ENCODE peak calls at places on chromosomes 11 and 22, in five cellular contexts. E is neural progenitor cell; O is CD8-positive, alpha-beta memory T cell; A is PC-9; J is heart left ventricle. S is an unnamed sample. For H3K36me3 and H3K4me1, the result is how much of the 10 kb centered on the place peaks cover.

GRCh38 chr22:20641919-20642579 is 131.9 kb upstream of the SERPIND1 start:
- DNase-seq in E (no peak), J (no peak), A (no peak), O (no peak), S (no peak)

GRCh38 chr11:33633251-33634003 is 67.2 kb downstream of the C11orf91 start:
- DNase-seq in J (no peak), O (no peak), E (no peak), A (peak), S (no peak)

GRCh38 chr11:129374993-129375721 is 491 bp upstream of the BARX2 start:
- DNase-seq in E (no peak), A (peak), O (no peak), J (no peak), S (peak)

GRCh38 chr22:27115816-27116256 is 458.4 kb downstream of the MIAT start:
- DNase-seq in A (peak), E (no peak), O (no peak), J (no peak), S (peak)

GRCh38 chr11:35151896-35152295 is 12.9 kb downstream of the CD44 start:
- DNase-seq in E (peak), A (no peak), O (no peak), J (no peak), S (no peak)

GRCh38 chr11:22690891-22691290 is 24.5 kb downstream of the GAS2 start:
- DNase-seq in O (no peak), J (no peak), A (no peak), E (no peak), S (no peak)

GRCh38 chr11:1060885-1061616 is 13.6 kb upstream of the MUC2 start:
- DNase-seq in A (peak), O (no peak), E (no peak), J (peak), S (peak)

GRCh38 chr11:84022221-84022620 is 736.1 kb upstream of the CCDC90B start:
- DNase-seq in J (no peak), O (no peak), A (no peak), E (peak), S (no peak)

GRCh38 chr11:119807841-119808240 is 78.8 kb upstream of the NECTIN1 start:
- DNase-seq in E (no peak), O (no peak), J (no peak), A (no peak), S (no peak)

GRCh38 chr22:36725366-36726006 is 21.9 kb upstream of the CACNG2 start:
- DNase-seq in E (peak), J (no peak), O (no peak), A (no peak), S (no peak)

GRCh38 chr11:128453444-128454336 is 133.7 kb downstream of the ETS1 start:
- DNase-seq in A (no peak), O (no peak), J (peak), E (no peak), S (no peak)

GRCh38 chr11:1777737-1778136 is 14.0 kb upstream of the CTSD start:
- DNase-seq in A (no peak), E (no peak), O (no peak), J (no peak), S (no peak)

GRCh38 chr22:38238519-38239051 is 34.2 kb downstream of the TMEM184B start:
- DNase-seq in E (no peak), A (peak), O (no peak), J (peak), S (no peak)

GRCh38 chr11:3338569-3339565 is 40.1 kb downstream of the ZNF195 start:
- DNase-seq in J (no peak), E (no peak), O (no peak), A (no peak), S (no peak)

GRCh38 chr11:1559103-1559951 is 12.7 kb downstream of the DUSP8 start:
- DNase-seq in J (peak), A (peak), O (no peak), E (peak), S (peak)

GRCh38 chr22:42932857-42933782 is 76.0 kb upstream of the ARFGAP3 start:
- DNase-seq in O (no peak), A (no peak), J (peak), E (no peak), S (no peak)

GRCh38 chr11:63508009-63508408 is 2.1 kb downstream of the LGALS12 start:
- DNase-seq in J (peak), O (no peak), E (peak), A (peak), S (peak)

GRCh38 chr11:71914127-71914526 is 14.3 kb downstream of the XNDC1N start:
- DNase-seq in O (no peak), E (no peak), A (no peak), J (no peak), S (no peak)

GRCh38 chr22:37186228-37186996 is 1.6 kb downstream of the C1QTNF6 start:
- DNase-seq in E (peak), J (peak), O (peak), A (peak), S (peak)

GRCh38 chr11:80096736-80097135 is 655.9 kb upstream of the TENM4 start:
- DNase-seq in O (no peak), A (no peak), E (no peak), J (no peak), S (no peak)

GRCh38 chr11:72588656-72589410 is 85.4 kb downstream of the PDE2A start:
- DNase-seq in J (peak), A (no peak), E (no peak), O (no peak), S (no peak)

GRCh38 chr11:113001709-113002108 is 40.5 kb downstream of the NCAM1 start:
- DNase-seq in J (no peak), A (no peak), O (no peak), E (no peak), S (no peak)

GRCh38 chr11:74460481-74461154 is 6.7 kb downstream of the KCNE3 start:
- DNase-seq in A (peak), J (no peak), O (no peak), E (no peak), S (no peak)

GRCh38 chr22:44202261-44202789 is 21.6 kb downstream of the PARVG start:
- DNase-seq in E (no peak), O (no peak), A (no peak), J (no peak), S (no peak)

GRCh38 chr22:44166448-44166847 is 14.3 kb upstream of the PARVG start:
- DNase-seq in O (no peak), J (no peak), E (no peak), A (no peak), S (no peak)

GRCh38 chr11:61709110-61709509 is 28.9 kb downstream of the DAGLA start:
- DNase-seq in J (no peak), O (no peak), E (no peak), A (no peak), S (no peak)

GRCh38 chr11:75525433-75526191 is at the start of gene GDPD5:
- DNase-seq in A (peak), E (peak), O (peak), J (peak), S (peak)

GRCh38 chr11:73197348-73197747 is 20.7 kb upstream of the P2RY2 start:
- DNase-seq in J (no peak), E (no peak), O (no peak), A (peak), S (peak)

GRCh38 chr11:326842-327580 is 6.4 kb upstream of the IFITM3 start:
- DNase-seq in A (no peak), O (peak), E (no peak), J (peak), S (peak)

GRCh38 chr11:76790251-76790650 is 7.1 kb downstream of the TSKU start:
- DNase-seq in A (no peak), O (no peak), J (peak), E (no peak), S (no peak)

GRCh38 chr22:37484115-37485005 is 1.8 kb downstream of the MFNG start:
- DNase-seq in E (peak), O (peak), J (peak), A (no peak), S (peak)

GRCh38 chr11:126507646-126508045 is 152.2 kb downstream of the ST3GAL4 start:
- DNase-seq in E (no peak), O (no peak), J (no peak), A (no peak), S (no peak)

GRCh38 chr11:132844956-132845355 is 687.3 kb downstream of the OPCML start:
- DNase-seq in A (no peak), O (no peak), J (no peak), E (no peak), S (no peak)

GRCh38 chr11:13262096-13262495 is 15.5 kb upstream of the BMAL1 start:
- DNase-seq in A (no peak), J (no peak), O (no peak), E (no peak), S (no peak)

GRCh38 chr11:43582837-43583462 is 97.6 kb upstream of the HSD17B12 start:
- DNase-seq in A (no peak), J (no peak), O (no peak), E (peak), S (no peak)

GRCh38 chr11:116730568-116730967 is 42.2 kb downstream of the BUD13 start:
- DNase-seq in E (no peak), J (no peak), O (no peak), A (no peak), S (no peak)

GRCh38 chr11:66262191-66262590 is 6.2 kb upstream of the RAB1B start:
- DNase-seq in A (no peak), J (no peak), O (no peak), E (no peak), S (no peak)
- H3K36me3 ChIP-seq in A (under half), J (under half), O (under half), E (under half), S (under half)

DNA sequence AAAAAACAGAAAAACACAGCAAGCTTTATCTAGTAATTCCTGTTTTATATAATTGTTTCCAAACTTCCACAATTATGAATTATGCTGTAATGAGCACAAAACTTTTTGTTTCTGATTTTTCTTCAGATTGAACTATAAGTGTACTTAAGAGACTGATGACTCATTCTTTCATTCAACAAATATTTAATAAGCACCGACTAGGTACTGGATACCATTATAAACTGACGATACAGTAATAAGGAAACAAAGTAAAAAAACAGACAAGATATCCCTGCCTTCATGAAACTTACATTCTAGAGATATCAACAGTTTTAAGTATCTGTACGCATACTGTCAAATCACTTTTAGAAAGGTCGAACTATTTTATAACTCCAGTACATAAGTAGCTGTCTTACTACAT is 78.6 kb downstream of the ME3 start:
- DNase-seq in J (no peak), A (peak), E (no peak), O (no peak), S (no peak)
- H3K4me1 ChIP-seq in J (under half), A (half or more), E (half or more), O (under half), S (under half)

GRCh38 chr22:24059121-24059520 is 48.0 kb downstream of the CABIN1 start:
- DNase-seq in E (no peak), O (no peak), A (no peak), J (no peak), S (no peak)

GRCh38 chr22:24053481-24054226 is 42.5 kb downstream of the CABIN1 start:
- DNase-seq in A (no peak), J (no peak), O (no peak), E (no peak), S (no peak)

GRCh38 chr22:24051568-24051967 is 40.5 kb downstream of the CABIN1 start:
- DNase-seq in A (no peak), J (peak), O (no peak), E (no peak), S (no peak)

GRCh38 chr22:24054356-24054755 is 43.3 kb downstream of the CABIN1 start:
- DNase-seq in O (no peak), J (no peak), E (no peak), A (no peak), S (no peak)

DNA sequence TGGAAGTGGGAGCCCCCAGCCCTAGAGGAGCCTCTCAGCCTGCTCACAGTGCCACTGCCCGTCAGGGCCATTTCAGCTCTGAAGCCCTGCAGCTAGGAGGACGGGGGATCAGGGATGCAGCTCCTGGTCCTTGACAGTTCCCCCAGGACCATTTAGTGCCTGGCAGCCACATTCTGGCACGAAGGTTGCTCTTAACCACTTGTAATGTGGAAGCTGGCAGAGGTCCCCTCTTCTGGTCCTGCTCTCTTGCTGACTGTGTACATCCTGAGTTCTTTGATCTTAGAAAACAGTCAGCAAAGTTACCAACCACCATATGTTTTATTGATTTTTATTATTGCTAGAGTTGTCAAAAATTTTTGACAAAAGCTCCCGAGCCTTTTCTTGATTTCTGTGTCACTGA is 44.2 kb downstream of the CABIN1 start:
- DNase-seq in O (no peak), A (no peak), E (no peak), J (no peak), S (no peak)
- H3K36me3 ChIP-seq in O (under half), A (under half), E (under half), J (half or more), S (under half)

GRCh38 chr22:23223566-23224317 is 43.4 kb downstream of the BCR start:
- DNase-seq in O (no peak), E (no peak), J (peak), A (no peak), S (peak)
- H3K4me1 ChIP-seq in O (half or more), E (under half), J (half or more), A (half or more), S (half or more)

DNA sequence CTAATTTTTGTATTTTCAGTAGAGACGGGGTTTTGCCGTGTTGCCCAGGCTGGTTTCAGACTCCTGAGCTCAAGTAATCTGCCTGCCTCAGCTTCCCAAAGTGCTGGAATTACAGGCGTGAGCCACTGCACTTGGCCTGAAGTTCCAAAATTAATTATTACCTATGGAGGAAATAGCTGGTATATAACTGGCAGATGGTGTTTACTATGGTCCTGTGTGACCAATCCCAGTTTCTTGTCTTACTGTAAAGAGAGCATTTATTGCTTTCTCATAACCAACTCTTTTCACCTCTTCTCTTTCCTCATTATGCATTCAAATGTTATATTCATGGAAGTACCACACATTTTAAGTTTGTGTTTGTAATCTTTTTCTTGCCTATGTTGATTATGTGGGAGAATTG is 24.2 kb upstream of the ACAT1 start:
- DNase-seq in O (no peak), A (no peak), E (no peak), J (no peak), S (no peak)
- H3K36me3 ChIP-seq in O (under half), A (under half), E (under half), J (half or more), S (under half)

GRCh38 chr11:17692931-17693330 is 26.4 kb upstream of the MYOD1 start:
- DNase-seq in E (no peak), O (no peak), J (no peak), A (no peak), S (no peak)
- H3K4me1 ChIP-seq in E (under half), O (under half), J (under half), A (under half), S (under half)

GRCh38 chr22:46887978-46888377 is 125.5 kb downstream of the TBC1D22A start:
- DNase-seq in O (no peak), A (no peak), E (no peak), J (no peak), S (no peak)
- H3K36me3 ChIP-seq in O (under half), A (under half), E (under half), J (under half), S (under half)

DNA sequence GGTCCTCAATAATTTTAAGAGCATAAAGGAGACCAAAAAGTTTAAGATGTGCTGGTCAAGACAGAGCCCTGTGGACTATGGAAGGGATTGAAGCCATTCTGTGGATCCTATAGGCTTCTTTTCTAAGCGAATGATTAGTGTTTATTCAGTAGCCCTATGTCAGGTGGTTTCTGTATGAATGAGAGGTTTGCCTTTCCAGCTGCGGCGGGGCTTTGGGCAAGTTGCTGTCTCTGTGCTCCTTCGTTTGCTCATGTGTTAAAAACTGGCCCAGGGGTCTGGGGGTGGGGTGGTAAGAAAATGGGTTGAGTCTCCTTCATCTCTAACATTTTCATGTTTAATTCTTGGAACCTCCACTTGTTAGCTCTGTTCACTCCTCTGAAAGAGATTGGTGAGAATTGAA is 105.3 kb downstream of the PTPRJ start:
- DNase-seq in J (no peak), E (no peak), A (no peak), O (no peak), S (no peak)
- H3K4me1 ChIP-seq in J (under half), E (under half), A (under half), O (under half), S (under half)

GRCh38 chr22:21681566-21682370 is 16.0 kb downstream of the PPIL2 start:
- DNase-seq in O (no peak), A (no peak), E (no peak), J (no peak), S (peak)

GRCh38 chr22:21682385-21683175 is 16.8 kb downstream of the PPIL2 start:
- DNase-seq in E (no peak), A (no peak), O (no peak), J (no peak), S (no peak)

GRCh38 chr22:21677606-21678443 is 12.0 kb downstream of the PPIL2 start:
- DNase-seq in A (no peak), J (no peak), O (no peak), E (no peak), S (no peak)

GRCh38 chr22:21680830-21681565 is 15.2 kb downstream of the PPIL2 start:
- DNase-seq in O (no peak), J (no peak), A (no peak), E (no peak), S (no peak)

DNA sequence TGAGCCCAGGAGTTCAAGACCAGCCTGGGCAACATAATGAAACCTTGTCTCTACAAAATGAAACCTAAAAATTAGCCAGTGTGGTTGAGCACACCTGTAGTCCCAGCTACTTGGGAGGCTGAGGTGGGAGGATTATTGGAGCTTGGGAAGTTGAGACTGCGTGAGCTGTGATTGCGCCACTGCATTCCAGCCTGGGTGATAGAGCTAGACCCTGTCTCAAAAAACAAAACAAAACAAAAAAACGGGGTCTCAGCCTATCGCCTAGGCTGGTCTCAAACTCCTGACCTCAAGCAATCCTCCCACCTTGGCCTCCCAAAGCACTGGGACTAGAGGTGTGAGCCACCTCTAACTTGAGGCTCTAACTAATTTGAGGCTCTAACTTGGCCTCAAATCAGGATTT is 13.6 kb downstream of the PPIL2 start:
- DNase-seq in E (no peak), J (no peak), O (no peak), A (no peak), S (no peak)
- H3K36me3 ChIP-seq in E (under half), J (half or more), O (under half), A (under half), S (under half)

S was measured in mucosa of descending colon.